ENCODE peak calls at places on chromosome 3, in four cellular contexts. One of them, this sample, is unnamed.

GRCh38 chr3:9476935-9477334 is 76.7 kb downstream of the LHFPL4 start:
- DNase-seq in fibroblast of pulmonary artery: no peak
- DNase-seq in foreskin fibroblast: no peak
- DNase-seq in psoas muscle: no peak
- DNase-seq in this sample: no peak

GRCh38 chr3:77038468-77038927 is 1.4 kb upstream of the ROBO2 start:
- DNase-seq in psoas muscle: peak
- DNase-seq in fibroblast of pulmonary artery: peak
- DNase-seq in foreskin fibroblast: peak
- DNase-seq in this sample: peak

GRCh38 chr3:31364711-31365110 is 168.0 kb upstream of the STT3B start:
- DNase-seq in foreskin fibroblast: peak
- DNase-seq in psoas muscle: no peak
- DNase-seq in fibroblast of pulmonary artery: peak
- DNase-seq in this sample: no peak

GRCh38 chr3:137360531-137361201 is 402.9 kb downstream of the IL20RB start:
- DNase-seq in foreskin fibroblast: no peak
- DNase-seq in fibroblast of pulmonary artery: no peak
- DNase-seq in psoas muscle: no peak
- DNase-seq in this sample: no peak

GRCh38 chr3:181899702-181900101 is 188.0 kb downstream of the SOX2 start:
- DNase-seq in psoas muscle: no peak
- DNase-seq in foreskin fibroblast: no peak
- DNase-seq in fibroblast of pulmonary artery: no peak
- DNase-seq in this sample: no peak

GRCh38 chr3:187648177-187648576 is 22.0 kb downstream of the SST start:
- DNase-seq in foreskin fibroblast: no peak
- DNase-seq in fibroblast of pulmonary artery: no peak
- DNase-seq in psoas muscle: no peak
- DNase-seq in this sample: no peak

GRCh38 chr3:149881879-149882278 is 68.9 kb downstream of the RNF13 start:
- DNase-seq in foreskin fibroblast: no peak
- DNase-seq in fibroblast of pulmonary artery: no peak
- DNase-seq in psoas muscle: no peak
- DNase-seq in this sample: no peak

GRCh38 chr3:160929595-160929994 is 173.6 kb downstream of the PPM1L start:
- DNase-seq in psoas muscle: peak
- DNase-seq in foreskin fibroblast: peak
- DNase-seq in fibroblast of pulmonary artery: peak
- DNase-seq in this sample: no peak

GRCh38 chr3:114504941-114505632 is 211.3 kb downstream of the TIGIT start:
- DNase-seq in foreskin fibroblast: peak
- DNase-seq in fibroblast of pulmonary artery: no peak
- DNase-seq in psoas muscle: no peak
- DNase-seq in this sample: no peak

GRCh38 chr3:128392021-128392420 is 74.7 kb downstream of the DNAJB8 start:
- DNase-seq in fibroblast of pulmonary artery: no peak
- DNase-seq in foreskin fibroblast: no peak
- DNase-seq in psoas muscle: no peak
- DNase-seq in this sample: no peak
- TF ChIP-seq CTCF in fibroblast of pulmonary artery: no peak
- TF ChIP-seq CTCF in foreskin fibroblast: no peak
- TF ChIP-seq CTCF in psoas muscle: no peak
- TF ChIP-seq CTCF in this sample: no peak

DNA sequence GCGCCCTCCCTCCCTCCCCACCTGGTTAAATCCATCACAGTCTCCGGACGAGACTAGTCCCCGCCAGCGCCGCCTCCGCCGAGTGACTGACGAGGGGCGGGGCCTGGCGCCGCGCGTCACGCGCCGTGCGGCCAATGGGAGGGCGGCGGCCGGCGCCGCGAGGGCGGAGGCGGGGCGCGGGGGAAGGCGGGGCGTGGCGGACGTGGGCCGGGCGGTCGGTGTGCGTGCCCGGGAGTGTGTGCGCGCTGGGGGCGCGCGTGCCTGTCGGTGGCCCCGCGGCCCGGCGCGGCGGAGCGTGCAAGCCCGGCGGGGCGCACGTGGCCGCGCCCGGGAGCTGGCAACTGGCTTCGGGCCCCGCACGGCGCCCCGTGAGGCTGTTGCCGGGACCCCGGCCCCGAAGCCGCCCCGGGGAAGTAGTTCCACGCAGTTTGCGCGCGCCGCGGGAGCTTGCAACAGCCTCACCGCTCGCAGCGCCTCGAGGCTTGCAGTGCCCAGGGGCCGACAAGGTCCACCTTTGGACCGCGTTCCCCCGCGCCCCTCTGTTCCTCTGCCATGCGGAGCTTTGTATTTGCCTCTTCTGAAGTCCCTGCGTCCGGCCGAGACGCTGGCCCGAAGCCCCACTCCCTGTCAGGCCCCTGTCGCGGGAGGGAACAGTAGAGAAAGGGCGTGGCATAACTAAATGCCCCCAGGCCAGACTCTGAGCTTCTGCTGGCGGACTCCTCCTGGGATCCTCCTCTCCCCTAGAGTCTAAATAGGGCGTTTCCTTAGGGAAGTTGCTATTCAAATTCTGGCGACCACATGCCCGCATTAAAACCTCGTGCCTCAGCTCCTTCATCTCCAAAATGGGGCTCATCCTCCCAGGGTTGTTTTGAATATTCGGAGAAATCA is 400.9 kb downstream of the SHQ1 start:
- DNase-seq in foreskin fibroblast: peak
- DNase-seq in fibroblast of pulmonary artery: peak
- DNase-seq in psoas muscle: peak
- DNase-seq in this sample: no peak
- H3K4me3 ChIP-seq in foreskin fibroblast: peak
- H3K4me3 ChIP-seq in fibroblast of pulmonary artery: peak
- H3K4me3 ChIP-seq in psoas muscle: peak
- H3K4me3 ChIP-seq in this sample: peak

GRCh38 chr3:11522398-11522715 is 121.4 kb downstream of the VGLL4 start:
- DNase-seq in fibroblast of pulmonary artery: no peak
- DNase-seq in psoas muscle: no peak
- DNase-seq in foreskin fibroblast: no peak
- DNase-seq in this sample: no peak
- TF ChIP-seq CTCF in fibroblast of pulmonary artery: no peak
- TF ChIP-seq CTCF in psoas muscle: no peak
- TF ChIP-seq CTCF in foreskin fibroblast: no peak
- TF ChIP-seq CTCF in this sample: no peak

GRCh38 chr3:74074700-74075099 is 450.0 kb upstream of the PDZRN3 start:
- DNase-seq in fibroblast of pulmonary artery: no peak
- DNase-seq in psoas muscle: no peak
- DNase-seq in foreskin fibroblast: no peak
- DNase-seq in this sample: no peak
- H3K4me3 ChIP-seq in fibroblast of pulmonary artery: no peak
- H3K4me3 ChIP-seq in psoas muscle: no peak
- H3K4me3 ChIP-seq in foreskin fibroblast: no peak
- H3K4me3 ChIP-seq in this sample: no peak

This sample was measured in epithelial cell of proximal tubule.